ENCODE peak calls at places on chromosomes 4 and X, in seven cellular contexts. F is GM23248; V is stimulated activated CD4-positive, alpha-beta T cell treated with anti-CD3 and anti-CD28 coated beads, Interleukin-1b, Interleukin-23, amount 100 ng/mL, for 24 hours; K is stimulated activated naive CD8-positive, alpha-beta T cell treated with anti-CD3 and anti-CD28 coated beads, Interleukin-15, Interleukin-2, amounts not matched to agents 100 U/mL and 50 U/mL, for 24 hours; W is cardiac fibroblast; E is endothelial cell; C is activated CD4-positive, alpha-beta T cell treated with anti-CD3 and anti-CD28 coated beads for 1 hour. X is an unnamed sample.

GRCh38 chrX:107704181-107704580 is 71.4 kb downstream of the TSC22D3 start:
- DNase-seq in C (no peak), K (no peak), W (no peak), V (no peak), F (no peak), E (no peak), X (no peak)

GRCh38 chr4:825063-825968 is 613 bp downstream of the CPLX1 start:
- DNase-seq in F (peak), W (peak), V (no peak), K (no peak), C (no peak), E (peak), X (no peak)

GRCh38 chr4:67051000-67051789 is 494.1 kb downstream of the CENPC start:
- DNase-seq in W (no peak), F (no peak), E (no peak), V (no peak), C (no peak), K (no peak), X (no peak)

GRCh38 chrX:119887721-119888425 is 7.8 kb upstream of the AKAP14 start:
- DNase-seq in W (peak), V (peak), C (peak), K (peak), E (peak), F (peak), X (peak)

GRCh38 chrX:87578978-87579377 is 61.4 kb downstream of the KLHL4 start:
- DNase-seq in W (peak), V (no peak), K (no peak), F (no peak), E (no peak), C (no peak), X (no peak)

GRCh38 chr4:23945521-23946017 is 55.7 kb upstream of the PPARGC1A start:
- DNase-seq in C (no peak), V (no peak), W (peak), F (peak), E (no peak), K (no peak), X (no peak)

GRCh38 chr4:173746424-173746823 is 216.4 kb upstream of the HAND2 start:
- DNase-seq in E (no peak), W (no peak), C (no peak), F (no peak), K (no peak), V (no peak), X (no peak)

GRCh38 chr4:137819964-137820383 is 287.7 kb upstream of the PCDH18 start:
- DNase-seq in C (no peak), W (peak), E (peak), F (peak), K (no peak), V (no peak), X (no peak)

GRCh38 chrX:55640854-55641253 is 17.7 kb downstream of the FOXR2 start:
- DNase-seq in W (no peak), K (no peak), V (no peak), F (no peak), C (no peak), E (no peak), X (no peak)

GRCh38 chr4:88880501-88881226 is 176.3 kb downstream of the FAM13A start:
- DNase-seq in V (no peak), E (no peak), W (no peak), K (no peak), C (no peak), F (no peak), X (no peak)

GRCh38 chr4:57443308-57444243 is 333.4 kb upstream of the IGFBP7 start:
- DNase-seq in F (no peak), E (no peak), W (no peak), K (no peak), C (no peak), V (no peak), X (no peak)

GRCh38 chr4:126799971-126800722 is 832.6 kb upstream of the INTU start:
- DNase-seq in C (no peak), E (no peak), F (peak), W (peak), V (no peak), K (no peak), X (no peak)

GRCh38 chr4:175776217-175776616 is 35.8 kb downstream of the GPM6A start:
- DNase-seq in C (no peak), F (no peak), W (no peak), E (peak), V (no peak), K (no peak), X (no peak)

GRCh38 chr4:185634066-185634652 is 98.9 kb upstream of the PDLIM3 start:
- DNase-seq in W (no peak), K (no peak), E (no peak), C (no peak), F (no peak), V (no peak), X (no peak)

GRCh38 chr4:41185614-41186609 is 28.4 kb downstream of the APBB2 start:
- DNase-seq in F (peak), E (no peak), C (no peak), K (no peak), V (no peak), W (no peak), X (no peak)

GRCh38 chr4:726235-726787 is 20.7 kb downstream of the PCGF3 start:
- DNase-seq in F (peak), E (no peak), W (peak), C (no peak), V (no peak), K (no peak), X (no peak)

GRCh38 chrX:1205681-1206611 is 6.5 kb downstream of the CRLF2 start:
- DNase-seq in E (no peak), V (no peak), K (no peak), C (no peak), W (peak), F (peak), X (peak)

GRCh38 chr4:137531951-137532868 is at the start of gene PCDH18:
- DNase-seq in V (no peak), E (peak), F (peak), W (peak), K (no peak), C (no peak), X (peak)

GRCh38 chrX:45756562-45756961 is 555.9 kb upstream of the DIPK2B start:
- DNase-seq in E (no peak), K (no peak), W (no peak), C (no peak), V (no peak), F (no peak), X (no peak)